ENCODE peak calls at places on chromosomes 3 and 15, in nine cellular contexts. I, X, Z, P, D, Y, J, S and R are unnamed samples.

GRCh38 chr3:138452491-138452890 is 18.1 kb downstream of the ESYT3 start:
- DNase-seq in I (no peak), X (no peak), Z (no peak), P (no peak), D (no peak), Y (no peak), J (no peak), S (no peak), R (no peak)

GRCh38 chr3:187191271-187191670 is 6.0 kb upstream of the RTP1 start:
- DNase-seq in I (no peak), X (no peak), Z (no peak), P (no peak), D (no peak), Y (no peak), J (no peak), S (no peak), R (no peak)

GRCh38 chr3:108428580-108428979 is 81.8 kb downstream of the MYH15 start:
- DNase-seq in I (no peak), X (no peak), Z (no peak), P (no peak), D (no peak), Y (peak), J (peak), S (no peak), R (no peak)

GRCh38 chr3:146598486-146598885 is 6.7 kb downstream of the PLSCR5 start:
- DNase-seq in I (no peak), X (no peak), Z (peak), P (no peak), D (no peak), Y (peak), J (no peak), S (no peak), R (no peak)

GRCh38 chr3:170207717-170208116 is 14.5 kb upstream of the PRKCI start:
- DNase-seq in I (no peak), X (no peak), Z (no peak), P (no peak), D (no peak), Y (no peak), J (no peak), S (no peak), R (no peak)

GRCh38 chr3:98692787-98693473 is 70.2 kb upstream of the ST3GAL6 start:
- DNase-seq in I (no peak), X (no peak), Z (no peak), P (peak), D (no peak), Y (peak), J (no peak), S (no peak), R (no peak)

GRCh38 chr3:39631136-39631535 is 163.7 kb downstream of the MOBP start:
- DNase-seq in I (no peak), X (no peak), Z (no peak), P (no peak), D (no peak), Y (peak), J (peak), S (no peak), R (no peak)

GRCh38 chr3:39101022-39101689 is 6.3 kb downstream of the GORASP1 start:
- DNase-seq in I (peak), X (no peak), Z (peak), P (peak), D (no peak), Y (peak), J (peak), S (peak), R (peak)

GRCh38 chr15:22944651-22945050 is 35.5 kb downstream of the CYFIP1 start:
- DNase-seq in I (no peak), X (no peak), Z (peak), P (no peak), D (no peak), Y (no peak), J (no peak), S (no peak), R (no peak)

GRCh38 chr15:44194397-44195150 is 497 bp downstream of the FRMD5 start:
- DNase-seq in I (peak), X (peak), Z (peak), P (peak), D (peak), Y (peak), J (peak), S (no peak), R (no peak)
- H3K4me3 ChIP-seq in I (peak), X (peak), Z (peak), P (peak), D (peak), Y (peak), J (peak), S (no peak), R (peak)

GRCh38 chr15:38304486-38304885 is 51.9 kb downstream of the SPRED1 start:
- DNase-seq in I (no peak), X (peak), Z (no peak), P (no peak), D (no peak), Y (peak), J (no peak), S (no peak), R (no peak)

GRCh38 chr15:38299216-38299615 is 46.6 kb downstream of the SPRED1 start:
- DNase-seq in I (peak), X (no peak), Z (no peak), P (peak), D (no peak), Y (peak), J (peak), S (no peak), R (no peak)

GRCh38 chr15:38297623-38298388 is 45.2 kb downstream of the SPRED1 start:
- DNase-seq in I (peak), X (peak), Z (peak), P (peak), D (no peak), Y (peak), J (no peak), S (no peak), R (no peak)

DNA sequence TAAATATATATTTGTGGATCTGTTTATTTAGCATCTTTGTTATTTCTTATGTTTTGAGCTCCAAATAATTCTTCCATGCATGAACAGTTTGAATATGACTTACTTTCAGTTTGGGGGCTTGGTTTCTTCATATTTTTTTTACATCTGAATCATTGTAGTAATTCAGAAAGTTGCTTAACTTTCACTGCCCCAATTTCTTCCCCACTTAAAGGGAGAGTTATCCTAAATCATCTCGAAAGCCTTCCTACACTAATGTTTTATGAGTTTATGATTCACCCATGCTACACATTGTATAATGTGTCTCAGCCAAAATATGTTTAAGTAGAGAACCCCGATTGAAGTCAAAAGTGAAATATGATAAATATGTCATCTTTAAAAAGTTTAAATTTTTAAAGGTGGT is 47.8 kb downstream of the SPRED1 start:
- DNase-seq in I (peak), X (peak), Z (peak), P (peak), D (no peak), Y (peak), J (peak), S (no peak), R (no peak)
- H3K4me3 ChIP-seq in I (no peak), X (no peak), Z (peak), P (no peak), D (no peak), Y (peak), J (no peak), S (no peak), R (no peak)

DNA sequence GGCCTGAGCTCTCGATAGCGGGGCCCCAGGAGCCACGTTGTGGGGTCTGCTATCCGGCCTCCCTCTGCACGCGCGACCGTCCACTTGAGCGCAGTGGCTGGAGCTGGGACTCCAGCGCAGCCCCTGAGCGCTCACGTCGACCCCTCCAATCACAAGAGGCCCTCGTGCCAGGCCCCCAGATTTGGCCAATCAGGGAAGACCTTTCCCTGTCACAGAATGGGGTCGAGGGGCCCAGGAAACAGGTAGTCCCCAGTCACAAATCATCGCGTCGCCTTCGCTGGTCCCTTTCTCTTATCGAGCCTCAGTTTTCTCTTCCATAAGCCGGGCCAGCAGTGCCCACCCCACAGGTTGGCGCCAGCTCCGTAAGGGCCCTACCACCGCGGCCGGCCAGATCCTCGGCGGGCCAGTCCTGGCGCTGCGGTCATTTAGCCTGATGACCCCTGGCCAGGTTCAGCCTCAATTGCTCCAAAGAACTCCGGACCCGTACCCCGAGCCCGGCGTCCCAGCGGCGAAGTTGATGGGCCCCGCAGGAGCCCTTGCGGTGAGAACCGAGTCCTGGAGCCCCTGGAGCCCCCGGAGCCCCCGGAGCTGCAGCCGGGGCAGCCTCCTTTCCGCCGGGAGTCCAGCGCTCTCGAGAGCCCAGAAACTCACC is 435 bp downstream of the ALDH1L1 start:
- DNase-seq in I (no peak), X (peak), Z (no peak), P (no peak), D (peak), Y (no peak), J (peak), S (no peak), R (no peak)
- H3K4me3 ChIP-seq in I (no peak), X (peak), Z (no peak), P (peak), D (peak), Y (peak), J (peak), S (no peak), R (no peak)

GRCh38 chr3:50607271-50608091 is 4.1 kb downstream of the CISH start:
- DNase-seq in I (no peak), X (no peak), Z (no peak), P (no peak), D (no peak), Y (no peak), J (no peak), S (peak), R (no peak)
- H3K4me3 ChIP-seq in I (no peak), X (no peak), Z (no peak), P (no peak), D (no peak), Y (no peak), J (no peak), S (peak), R (no peak)